ENCODE peak calls at places on chromosomes 11 and 22, in five cellular contexts. One of them, this sample, is unnamed.

GRCh38 chr22:24392218-24392931 is 35.0 kb upstream of the ADORA2A start:
- DNase-seq in fibroblast of mammary gland: no peak
- DNase-seq in stimulated activated CD4-positive, alpha-beta T cell treated with anti-CD3 and anti-CD28 coated beads, TNF-alpha, amount 100 ng/mL, for 1 hour: no peak
- DNase-seq in small intestine: peak; percentile 16
- DNase-seq in psoas muscle: no peak
- DNase-seq in this sample: no peak

GRCh38 chr11:110093407-110094297 is 460 bp downstream of the ZC3H12C start:
- DNase-seq in fibroblast of mammary gland: peak; percentile 64
- DNase-seq in stimulated activated CD4-positive, alpha-beta T cell treated with anti-CD3 and anti-CD28 coated beads, TNF-alpha, amount 100 ng/mL, for 1 hour: no peak
- DNase-seq in small intestine: peak; percentile 51
- DNase-seq in psoas muscle: peak; percentile 79
- DNase-seq in this sample: peak; percentile 54

GRCh38 chr11:34055218-34056000 is 3.9 kb downstream of the CAPRIN1 start:
- DNase-seq in fibroblast of mammary gland: no peak
- DNase-seq in stimulated activated CD4-positive, alpha-beta T cell treated with anti-CD3 and anti-CD28 coated beads, TNF-alpha, amount 100 ng/mL, for 1 hour: no peak
- DNase-seq in small intestine: no peak
- DNase-seq in psoas muscle: no peak
- DNase-seq in this sample: no peak

GRCh38 chr22:23542933-23543332 is 37.2 kb downstream of the IGLL1 start:
- DNase-seq in fibroblast of mammary gland: peak; percentile 39
- DNase-seq in stimulated activated CD4-positive, alpha-beta T cell treated with anti-CD3 and anti-CD28 coated beads, TNF-alpha, amount 100 ng/mL, for 1 hour: no peak
- DNase-seq in small intestine: no peak
- DNase-seq in psoas muscle: no peak
- DNase-seq in this sample: no peak

GRCh38 chr11:4025957-4026324 is 68.7 kb upstream of the RRM1 start:
- DNase-seq in fibroblast of mammary gland: peak; percentile 33
- DNase-seq in stimulated activated CD4-positive, alpha-beta T cell treated with anti-CD3 and anti-CD28 coated beads, TNF-alpha, amount 100 ng/mL, for 1 hour: no peak
- DNase-seq in small intestine: no peak
- DNase-seq in psoas muscle: no peak
- DNase-seq in this sample: no peak

GRCh38 chr11:69718147-69718546 is 14.3 kb upstream of the FGF19 start:
- DNase-seq in fibroblast of mammary gland: peak; percentile 6
- DNase-seq in stimulated activated CD4-positive, alpha-beta T cell treated with anti-CD3 and anti-CD28 coated beads, TNF-alpha, amount 100 ng/mL, for 1 hour: no peak
- DNase-seq in small intestine: no peak
- DNase-seq in psoas muscle: no peak
- DNase-seq in this sample: no peak

GRCh38 chr11:4607782-4608666 is at the start of gene TRIM68:
- DNase-seq in fibroblast of mammary gland: peak; percentile 93
- DNase-seq in stimulated activated CD4-positive, alpha-beta T cell treated with anti-CD3 and anti-CD28 coated beads, TNF-alpha, amount 100 ng/mL, for 1 hour: peak; percentile 83
- DNase-seq in small intestine: peak; percentile 96
- DNase-seq in psoas muscle: peak; percentile 98
- DNase-seq in this sample: peak; percentile 97

GRCh38 chr11:122451911-122452310 is 203.6 kb upstream of the UBASH3B start:
- DNase-seq in fibroblast of mammary gland: no peak
- DNase-seq in stimulated activated CD4-positive, alpha-beta T cell treated with anti-CD3 and anti-CD28 coated beads, TNF-alpha, amount 100 ng/mL, for 1 hour: no peak
- DNase-seq in small intestine: no peak
- DNase-seq in psoas muscle: no peak
- DNase-seq in this sample: no peak

GRCh38 chr11:68542617-68543016 is 82.1 kb downstream of the PPP6R3 start:
- DNase-seq in fibroblast of mammary gland: peak; percentile 96
- DNase-seq in stimulated activated CD4-positive, alpha-beta T cell treated with anti-CD3 and anti-CD28 coated beads, TNF-alpha, amount 100 ng/mL, for 1 hour: no peak
- DNase-seq in small intestine: no peak
- DNase-seq in psoas muscle: no peak
- DNase-seq in this sample: no peak

GRCh38 chr11:73566977-73567755 is 30.7 kb downstream of the FAM168A start:
- DNase-seq in fibroblast of mammary gland: no peak
- DNase-seq in stimulated activated CD4-positive, alpha-beta T cell treated with anti-CD3 and anti-CD28 coated beads, TNF-alpha, amount 100 ng/mL, for 1 hour: no peak
- DNase-seq in small intestine: no peak
- DNase-seq in psoas muscle: peak; percentile 56
- DNase-seq in this sample: no peak

GRCh38 chr11:130581631-130582030 is 133.2 kb downstream of the ADAMTS15 start:
- DNase-seq in fibroblast of mammary gland: no peak
- DNase-seq in stimulated activated CD4-positive, alpha-beta T cell treated with anti-CD3 and anti-CD28 coated beads, TNF-alpha, amount 100 ng/mL, for 1 hour: no peak
- DNase-seq in small intestine: no peak
- DNase-seq in psoas muscle: no peak
- DNase-seq in this sample: no peak

GRCh38 chr22:39317084-39317755 is 2.2 kb downstream of the RPL3 start:
- DNase-seq in fibroblast of mammary gland: no peak
- DNase-seq in stimulated activated CD4-positive, alpha-beta T cell treated with anti-CD3 and anti-CD28 coated beads, TNF-alpha, amount 100 ng/mL, for 1 hour: no peak
- DNase-seq in small intestine: no peak
- DNase-seq in psoas muscle: no peak
- DNase-seq in this sample: no peak

GRCh38 chr11:27456140-27456801 is 16.3 kb downstream of the LGR4 start:
- DNase-seq in fibroblast of mammary gland: no peak
- DNase-seq in stimulated activated CD4-positive, alpha-beta T cell treated with anti-CD3 and anti-CD28 coated beads, TNF-alpha, amount 100 ng/mL, for 1 hour: no peak
- DNase-seq in small intestine: peak; percentile 38
- DNase-seq in psoas muscle: no peak
- DNase-seq in this sample: no peak

GRCh38 chr11:65418431-65418680 is 4.2 kb upstream of the NEAT1 start:
- DNase-seq in fibroblast of mammary gland: no peak
- DNase-seq in stimulated activated CD4-positive, alpha-beta T cell treated with anti-CD3 and anti-CD28 coated beads, TNF-alpha, amount 100 ng/mL, for 1 hour: no peak
- DNase-seq in small intestine: no peak
- DNase-seq in psoas muscle: no peak
- DNase-seq in this sample: no peak

GRCh38 chr22:43798492-43798891 is 13.6 kb downstream of the EFCAB6 start:
- DNase-seq in fibroblast of mammary gland: peak; percentile 39
- DNase-seq in stimulated activated CD4-positive, alpha-beta T cell treated with anti-CD3 and anti-CD28 coated beads, TNF-alpha, amount 100 ng/mL, for 1 hour: no peak
- DNase-seq in small intestine: no peak
- DNase-seq in psoas muscle: no peak
- DNase-seq in this sample: no peak

GRCh38 chr11:17273668-17274321 is 2.7 kb upstream of the NUCB2 start:
- DNase-seq in fibroblast of mammary gland: no peak
- DNase-seq in stimulated activated CD4-positive, alpha-beta T cell treated with anti-CD3 and anti-CD28 coated beads, TNF-alpha, amount 100 ng/mL, for 1 hour: no peak
- DNase-seq in small intestine: no peak
- DNase-seq in psoas muscle: no peak
- DNase-seq in this sample: peak; percentile 37

GRCh38 chr11:126123686-126124085 is 61.0 kb upstream of the CDON start:
- DNase-seq in fibroblast of mammary gland: peak; percentile 37
- DNase-seq in stimulated activated CD4-positive, alpha-beta T cell treated with anti-CD3 and anti-CD28 coated beads, TNF-alpha, amount 100 ng/mL, for 1 hour: no peak
- DNase-seq in small intestine: no peak
- DNase-seq in psoas muscle: no peak
- DNase-seq in this sample: no peak

GRCh38 chr11:128610765-128611617 is 23.6 kb upstream of the ETS1 start:
- DNase-seq in fibroblast of mammary gland: no peak
- DNase-seq in stimulated activated CD4-positive, alpha-beta T cell treated with anti-CD3 and anti-CD28 coated beads, TNF-alpha, amount 100 ng/mL, for 1 hour: no peak
- DNase-seq in small intestine: no peak
- DNase-seq in psoas muscle: no peak
- DNase-seq in this sample: no peak

GRCh38 chr11:45239733-45240132 is 46.4 kb downstream of the SYT13 start:
- DNase-seq in fibroblast of mammary gland: no peak
- DNase-seq in stimulated activated CD4-positive, alpha-beta T cell treated with anti-CD3 and anti-CD28 coated beads, TNF-alpha, amount 100 ng/mL, for 1 hour: no peak
- DNase-seq in small intestine: no peak
- DNase-seq in psoas muscle: no peak
- DNase-seq in this sample: no peak

GRCh38 chr22:36221799-36222751 is 17.3 kb downstream of the APOL2 start:
- DNase-seq in fibroblast of mammary gland: peak; percentile 46
- DNase-seq in stimulated activated CD4-positive, alpha-beta T cell treated with anti-CD3 and anti-CD28 coated beads, TNF-alpha, amount 100 ng/mL, for 1 hour: no peak
- DNase-seq in small intestine: peak; percentile 68
- DNase-seq in psoas muscle: peak; percentile 72
- DNase-seq in this sample: peak; percentile 41

GRCh38 chr22:20637740-20638139 is 130.3 kb downstream of the MED15 start:
- DNase-seq in fibroblast of mammary gland: no peak
- DNase-seq in stimulated activated CD4-positive, alpha-beta T cell treated with anti-CD3 and anti-CD28 coated beads, TNF-alpha, amount 100 ng/mL, for 1 hour: no peak
- DNase-seq in small intestine: no peak
- DNase-seq in psoas muscle: no peak
- DNase-seq in this sample: no peak

GRCh38 chr11:116686891-116687290 is 85.9 kb downstream of the BUD13 start:
- DNase-seq in fibroblast of mammary gland: no peak
- DNase-seq in stimulated activated CD4-positive, alpha-beta T cell treated with anti-CD3 and anti-CD28 coated beads, TNF-alpha, amount 100 ng/mL, for 1 hour: no peak
- DNase-seq in small intestine: no peak
- DNase-seq in psoas muscle: no peak
- DNase-seq in this sample: no peak

GRCh38 chr11:68045900-68046299 is 7.1 kb downstream of the TCIRG1 start:
- DNase-seq in fibroblast of mammary gland: no peak
- DNase-seq in stimulated activated CD4-positive, alpha-beta T cell treated with anti-CD3 and anti-CD28 coated beads, TNF-alpha, amount 100 ng/mL, for 1 hour: no peak
- DNase-seq in small intestine: no peak
- DNase-seq in psoas muscle: peak; percentile 31
- DNase-seq in this sample: no peak

GRCh38 chr11:44556735-44557409 is 8.6 kb upstream of the CD82 start:
- DNase-seq in fibroblast of mammary gland: peak; percentile 62
- DNase-seq in stimulated activated CD4-positive, alpha-beta T cell treated with anti-CD3 and anti-CD28 coated beads, TNF-alpha, amount 100 ng/mL, for 1 hour: no peak
- DNase-seq in small intestine: peak; percentile 64
- DNase-seq in psoas muscle: peak; percentile 78
- DNase-seq in this sample: peak; percentile 72

GRCh38 chr11:64998141-64998540 is 1.4 kb upstream of the BATF2 start:
- DNase-seq in fibroblast of mammary gland: no peak
- DNase-seq in stimulated activated CD4-positive, alpha-beta T cell treated with anti-CD3 and anti-CD28 coated beads, TNF-alpha, amount 100 ng/mL, for 1 hour: no peak
- DNase-seq in small intestine: peak; percentile 52
- DNase-seq in psoas muscle: no peak
- DNase-seq in this sample: peak; percentile 43

GRCh38 chr11:2211113-2211971 is 39.7 kb upstream of the TH start:
- DNase-seq in fibroblast of mammary gland: no peak
- DNase-seq in stimulated activated CD4-positive, alpha-beta T cell treated with anti-CD3 and anti-CD28 coated beads, TNF-alpha, amount 100 ng/mL, for 1 hour: no peak
- DNase-seq in small intestine: peak; percentile 81
- DNase-seq in psoas muscle: peak; percentile 36
- DNase-seq in this sample: peak; percentile 78

GRCh38 chr11:116852261-116853125 is 15.1 kb upstream of the APOA1 start:
- DNase-seq in fibroblast of mammary gland: peak; percentile 80
- DNase-seq in stimulated activated CD4-positive, alpha-beta T cell treated with anti-CD3 and anti-CD28 coated beads, TNF-alpha, amount 100 ng/mL, for 1 hour: no peak
- DNase-seq in small intestine: peak; percentile 93
- DNase-seq in psoas muscle: no peak
- DNase-seq in this sample: peak; percentile 54

GRCh38 chr11:36119300-36119699 is 169.9 kb downstream of the COMMD9 start:
- DNase-seq in fibroblast of mammary gland: no peak
- DNase-seq in stimulated activated CD4-positive, alpha-beta T cell treated with anti-CD3 and anti-CD28 coated beads, TNF-alpha, amount 100 ng/mL, for 1 hour: no peak
- DNase-seq in small intestine: no peak
- DNase-seq in psoas muscle: no peak
- DNase-seq in this sample: no peak

GRCh38 chr22:20116951-20117645 is at the start of gene TRMT2A:
- DNase-seq in fibroblast of mammary gland: peak; percentile 97
- DNase-seq in stimulated activated CD4-positive, alpha-beta T cell treated with anti-CD3 and anti-CD28 coated beads, TNF-alpha, amount 100 ng/mL, for 1 hour: peak; percentile 91
- DNase-seq in small intestine: peak; percentile 97
- DNase-seq in psoas muscle: peak; percentile 99
- DNase-seq in this sample: peak; percentile 97

GRCh38 chr22:37340331-37341262 is 58.3 kb downstream of the CYTH4 start:
- DNase-seq in fibroblast of mammary gland: no peak
- DNase-seq in stimulated activated CD4-positive, alpha-beta T cell treated with anti-CD3 and anti-CD28 coated beads, TNF-alpha, amount 100 ng/mL, for 1 hour: no peak
- DNase-seq in small intestine: no peak
- DNase-seq in psoas muscle: no peak
- DNase-seq in this sample: no peak

GRCh38 chr22:19663286-19663815 is 51.0 kb upstream of the SEPTIN5 start:
- DNase-seq in fibroblast of mammary gland: peak; percentile 83
- DNase-seq in stimulated activated CD4-positive, alpha-beta T cell treated with anti-CD3 and anti-CD28 coated beads, TNF-alpha, amount 100 ng/mL, for 1 hour: no peak
- DNase-seq in small intestine: peak; percentile 43
- DNase-seq in psoas muscle: peak; percentile 67
- DNase-seq in this sample: peak; percentile 39

GRCh38 chr22:25045176-25045575 is 92.7 kb downstream of the KIAA1671 start:
- DNase-seq in fibroblast of mammary gland: no peak
- DNase-seq in stimulated activated CD4-positive, alpha-beta T cell treated with anti-CD3 and anti-CD28 coated beads, TNF-alpha, amount 100 ng/mL, for 1 hour: no peak
- DNase-seq in small intestine: no peak
- DNase-seq in psoas muscle: no peak
- DNase-seq in this sample: no peak

GRCh38 chr11:115112779-115113178 is 391.4 kb downstream of the CADM1 start:
- DNase-seq in fibroblast of mammary gland: no peak
- DNase-seq in stimulated activated CD4-positive, alpha-beta T cell treated with anti-CD3 and anti-CD28 coated beads, TNF-alpha, amount 100 ng/mL, for 1 hour: no peak
- DNase-seq in small intestine: no peak
- DNase-seq in psoas muscle: no peak
- DNase-seq in this sample: no peak

GRCh38 chr11:80899381-80899780 is 1458.6 kb upstream of the TENM4 start:
- DNase-seq in fibroblast of mammary gland: peak; percentile 68
- DNase-seq in stimulated activated CD4-positive, alpha-beta T cell treated with anti-CD3 and anti-CD28 coated beads, TNF-alpha, amount 100 ng/mL, for 1 hour: no peak
- DNase-seq in small intestine: no peak
- DNase-seq in psoas muscle: no peak
- DNase-seq in this sample: no peak

GRCh38 chr11:85182437-85183109 is 444.6 kb downstream of the DLG2 start:
- DNase-seq in fibroblast of mammary gland: peak; percentile 45
- DNase-seq in stimulated activated CD4-positive, alpha-beta T cell treated with anti-CD3 and anti-CD28 coated beads, TNF-alpha, amount 100 ng/mL, for 1 hour: no peak
- DNase-seq in small intestine: peak; percentile 4
- DNase-seq in psoas muscle: no peak
- DNase-seq in this sample: no peak

GRCh38 chr22:48464246-48464645 is 1363.4 kb downstream of the BRD1 start:
- DNase-seq in fibroblast of mammary gland: no peak
- DNase-seq in stimulated activated CD4-positive, alpha-beta T cell treated with anti-CD3 and anti-CD28 coated beads, TNF-alpha, amount 100 ng/mL, for 1 hour: no peak
- DNase-seq in small intestine: no peak
- DNase-seq in psoas muscle: no peak
- DNase-seq in this sample: no peak

GRCh38 chr22:17570851-17571631 is 7.7 kb downstream of the SLC25A18 start:
- DNase-seq in fibroblast of mammary gland: peak; percentile 98
- DNase-seq in stimulated activated CD4-positive, alpha-beta T cell treated with anti-CD3 and anti-CD28 coated beads, TNF-alpha, amount 100 ng/mL, for 1 hour: no peak
- DNase-seq in small intestine: peak; percentile 12
- DNase-seq in psoas muscle: peak; percentile 95
- DNase-seq in this sample: peak; percentile 30